ENCODE peak calls at places on chromosomes 16 and 17, in nine cellular contexts. L is pancreas; J is germinal center; U is NCI-H1417; R is activated CD8-positive, alpha-beta memory T cell treated with anti-CD3 and anti-CD28 coated beads for 1 hour; W is epithelial cell of proximal tubule; M is OCI-LY7; N is NCI-H2081 treated with DMSO at 0.1 percent for 48 hours; F is uterus. H is an unnamed sample.

GRCh38 chr16:46690281-46691178 is 1.1 kb downstream of the ORC6 start:
- DNase-seq in L (no peak), J (no peak), U (no peak), R (no peak), W (no peak), M (peak; percentile 39), N (no peak), F (no peak), H (no peak)

GRCh38 chr16:89084814-89085612 is 8.6 kb upstream of the ACSF3 start:
- DNase-seq in L (peak; percentile 67), J (no peak), U (no peak), R (no peak), W (no peak), M (no peak), N (no peak), F (no peak), H (no peak)

GRCh38 chr16:1455190-1456171 is 11.1 kb upstream of the CCDC154 start:
- DNase-seq in L (no peak), J (no peak), U (no peak), R (no peak), W (no peak), M (no peak), N (no peak), F (no peak), H (no peak)

GRCh38 chr16:10967981-10968380 is 23.6 kb downstream of the CLEC16A start:
- DNase-seq in L (peak; percentile 39), J (no peak), U (no peak), R (no peak), W (no peak), M (no peak), N (no peak), F (no peak), H (no peak)

GRCh38 chr17:18966831-18967624 is 15.1 kb downstream of the SLC5A10 start:
- DNase-seq in L (no peak), J (no peak), U (no peak), R (no peak), W (no peak), M (no peak), N (no peak), F (no peak), H (no peak)

GRCh38 chr17:63035271-63035670 is 69.2 kb downstream of the TANC2 start:
- DNase-seq in L (no peak), J (no peak), U (no peak), R (no peak), W (no peak), M (no peak), N (no peak), F (no peak), H (no peak)

GRCh38 chr16:81003064-81003463 is 3.6 kb downstream of the CMC2 start:
- DNase-seq in L (no peak), J (no peak), U (no peak), R (no peak), W (no peak), M (no peak), N (no peak), F (no peak), H (no peak)

GRCh38 chr17:28532063-28532960 is 20.1 kb downstream of the UNC119 start:
- DNase-seq in L (no peak), J (no peak), U (no peak), R (no peak), W (no peak), M (no peak), N (no peak), F (no peak), H (no peak)

GRCh38 chr16:78742501-78743283 is 643.2 kb downstream of the WWOX start:
- DNase-seq in L (no peak), J (peak; percentile 55), U (no peak), R (peak; percentile 45), W (no peak), M (peak; percentile 13), N (no peak), F (no peak), H (no peak)

GRCh38 chr17:78915872-78916632 is 9.1 kb downstream of the TIMP2 start:
- DNase-seq in L (no peak), J (no peak), U (no peak), R (no peak), W (no peak), M (no peak), N (no peak), F (peak; percentile 68), H (no peak)

GRCh38 chr16:49755716-49756115 is 100.2 kb downstream of the ZNF423 start:
- DNase-seq in L (no peak), J (no peak), U (no peak), R (no peak), W (no peak), M (no peak), N (no peak), F (no peak), H (no peak)

GRCh38 chr16:11303405-11304138 is 22.4 kb upstream of the PRM1 start:
- DNase-seq in L (peak; percentile 16), J (no peak), U (no peak), R (no peak), W (no peak), M (no peak), N (no peak), F (no peak), H (no peak)

GRCh38 chr17:64572682-64573154 is 65.9 kb downstream of the CEP95 start:
- DNase-seq in L (no peak), J (no peak), U (no peak), R (no peak), W (no peak), M (no peak), N (no peak), F (no peak), H (no peak)

GRCh38 chr17:79046501-79047280 is 22.7 kb downstream of the C1QTNF1 start:
- DNase-seq in L (no peak), J (no peak), U (no peak), R (no peak), W (no peak), M (no peak), N (no peak), F (no peak), H (no peak)

GRCh38 chr16:80285089-80285488 is 255.7 kb upstream of the DYNLRB2 start:
- DNase-seq in L (no peak), J (no peak), U (no peak), R (no peak), W (peak; percentile 90), M (no peak), N (no peak), F (no peak), H (no peak)

GRCh38 chr17:57257911-57258885 is 1.9 kb downstream of the MSI2 start:
- DNase-seq in L (no peak), J (no peak), U (peak; percentile 51), R (no peak), W (no peak), M (peak; percentile 63), N (no peak), F (no peak), H (no peak)

GRCh38 chr17:50550661-50551432 is 3.9 kb downstream of the SPATA20 start:
- DNase-seq in L (peak; percentile 72), J (no peak), U (peak; percentile 28), R (no peak), W (peak; percentile 29), M (peak; percentile 44), N (peak; percentile 25), F (peak; percentile 87), H (no peak)

GRCh38 chr16:84039696-84040095 is 2.9 kb downstream of the SLC38A8 start:
- DNase-seq in L (no peak), J (no peak), U (no peak), R (no peak), W (no peak), M (no peak), N (no peak), F (no peak), H (no peak)

GRCh38 chr17:63998050-63998720 is at the start of gene PRR29:
- DNase-seq in L (peak; percentile 64), J (peak; percentile 80), U (peak; percentile 83), R (peak; percentile 33), W (no peak), M (peak; percentile 82), N (no peak), F (peak; percentile 33), H (no peak)

GRCh38 chr17:2395258-2396170 is 5.3 kb downstream of the MNT start:
- DNase-seq in L (no peak), J (no peak), U (peak; percentile 8), R (no peak), W (no peak), M (no peak), N (no peak), F (no peak), H (no peak)

GRCh38 chr17:40547079-40547784 is 18.0 kb downstream of the CCR7 start:
- DNase-seq in L (no peak), J (no peak), U (peak; percentile 93), R (no peak), W (no peak), M (peak; percentile 88), N (peak; percentile 75), F (peak; percentile 22), H (no peak)

GRCh38 chr17:2222301-2222700 is 81.3 kb downstream of the SMG6 start:
- DNase-seq in L (no peak), J (no peak), U (no peak), R (no peak), W (no peak), M (no peak), N (no peak), F (no peak), H (no peak)

GRCh38 chr17:28720247-28720996 is 637 bp downstream of the RPL23A start:
- DNase-seq in L (no peak), J (no peak), U (no peak), R (no peak), W (no peak), M (peak; percentile 62), N (no peak), F (no peak), H (no peak)

GRCh38 chr16:26787924-26788323 is 278.8 kb upstream of the C16orf82 start:
- DNase-seq in L (no peak), J (no peak), U (no peak), R (no peak), W (no peak), M (peak; percentile 77), N (no peak), F (no peak), H (no peak)

GRCh38 chr16:84266451-84266850 is 26.6 kb upstream of the KCNG4 start:
- DNase-seq in L (peak; percentile 6), J (peak; percentile 62), U (peak; percentile 1), R (no peak), W (no peak), M (peak; percentile 63), N (no peak), F (peak; percentile 18), H (no peak)

H was measured in NCI-H1048.